ENCODE peak calls at places on chromosomes 2 and 18, in six cellular contexts. U is tibial artery, V is IMR-90, L is breast epithelium, E is suprapubic skin, R is heart right ventricle. Q is an unnamed sample.

GRCh38 chr2:172251231-172251630 is 148.5 kb upstream of the DLX2 start:
- DNase-seq in U (no peak), V (peak; percentile 72), L (no peak), E (no peak), R (no peak), Q (no peak)

GRCh38 chr2:70515938-70516337 is 37.7 kb downstream of the TGFA start:
- DNase-seq in U (no peak), V (no peak), L (no peak), E (no peak), R (no peak), Q (no peak)

GRCh38 chr18:3810271-3810670 is 360.3 kb downstream of the TGIF1 start:
- DNase-seq in U (no peak), V (no peak), L (no peak), E (no peak), R (no peak), Q (no peak)

GRCh38 chr2:228048838-228049490 is 132.5 kb downstream of the SPHKAP start:
- DNase-seq in U (no peak), V (peak; percentile 11), L (no peak), E (no peak), R (no peak), Q (no peak)

GRCh38 chr18:10474309-10474708 is 19.9 kb downstream of the APCDD1 start:
- DNase-seq in U (no peak), V (no peak), L (no peak), E (no peak), R (no peak), Q (no peak)

GRCh38 chr2:239259603-239260298 is 141.1 kb downstream of the HDAC4 start:
- DNase-seq in U (no peak), V (no peak), L (no peak), E (peak; percentile 61), R (no peak), Q (no peak)

GRCh38 chr18:1846640-1847039 is 724.7 kb downstream of the METTL4 start:
- DNase-seq in U (no peak), V (no peak), L (no peak), E (no peak), R (no peak), Q (no peak)

GRCh38 chr2:236853558-236853957 is 232.1 kb upstream of the COPS8 start:
- DNase-seq in U (no peak), V (no peak), L (no peak), E (no peak), R (peak; percentile 25), Q (no peak)

GRCh38 chr2:147224070-147224469 is 620.8 kb upstream of the ACVR2A start:
- DNase-seq in U (no peak), V (no peak), L (no peak), E (no peak), R (no peak), Q (no peak)

GRCh38 chr18:68033466-68033865 is 516.9 kb upstream of the DSEL start:
- DNase-seq in U (no peak), V (peak; percentile 7), L (no peak), E (no peak), R (no peak), Q (no peak)

GRCh38 chr2:188078544-188078943 is 213.1 kb upstream of the GULP1 start:
- DNase-seq in U (no peak), V (no peak), L (no peak), E (no peak), R (no peak), Q (no peak)

GRCh38 chr2:31277621-31278020 is 43.7 kb downstream of the EHD3 start:
- DNase-seq in U (no peak), V (no peak), L (no peak), E (no peak), R (no peak), Q (no peak)

GRCh38 chr2:69797836-69798465 is 31.5 kb upstream of the GMCL1 start:
- DNase-seq in U (no peak), V (no peak), L (no peak), E (no peak), R (no peak), Q (no peak)

GRCh38 chr18:78390348-78390929 is 589.2 kb upstream of the SALL3 start:
- DNase-seq in U (no peak), V (no peak), L (no peak), E (peak; percentile 66), R (no peak), Q (no peak)

GRCh38 chr2:217729426-217730058 is 273.3 kb downstream of the TNS1 start:
- DNase-seq in U (no peak), V (peak; percentile 13), L (peak; percentile 49), E (no peak), R (peak; percentile 46), Q (no peak)

GRCh38 chr2:3288455-3289163 is 89.0 kb downstream of the EIPR1 start:
- DNase-seq in U (peak; percentile 6), V (no peak), L (no peak), E (no peak), R (no peak), Q (no peak)

GRCh38 chr2:130827502-130828251 is 9.0 kb upstream of the ARHGEF4 start:
- DNase-seq in U (no peak), V (peak; percentile 68), L (no peak), E (no peak), R (no peak), Q (no peak)

GRCh38 chr2:130828461-130828860 is 8.3 kb upstream of the ARHGEF4 start:
- DNase-seq in U (no peak), V (no peak), L (no peak), E (no peak), R (no peak), Q (no peak)

GRCh38 chr2:130826419-130826818 is 10.3 kb upstream of the ARHGEF4 start:
- DNase-seq in U (no peak), V (no peak), L (no peak), E (no peak), R (no peak), Q (no peak)

GRCh38 chr2:130825972-130826253 is 10.8 kb upstream of the ARHGEF4 start:
- DNase-seq in U (no peak), V (no peak), L (no peak), E (no peak), R (no peak), Q (no peak)

DNA sequence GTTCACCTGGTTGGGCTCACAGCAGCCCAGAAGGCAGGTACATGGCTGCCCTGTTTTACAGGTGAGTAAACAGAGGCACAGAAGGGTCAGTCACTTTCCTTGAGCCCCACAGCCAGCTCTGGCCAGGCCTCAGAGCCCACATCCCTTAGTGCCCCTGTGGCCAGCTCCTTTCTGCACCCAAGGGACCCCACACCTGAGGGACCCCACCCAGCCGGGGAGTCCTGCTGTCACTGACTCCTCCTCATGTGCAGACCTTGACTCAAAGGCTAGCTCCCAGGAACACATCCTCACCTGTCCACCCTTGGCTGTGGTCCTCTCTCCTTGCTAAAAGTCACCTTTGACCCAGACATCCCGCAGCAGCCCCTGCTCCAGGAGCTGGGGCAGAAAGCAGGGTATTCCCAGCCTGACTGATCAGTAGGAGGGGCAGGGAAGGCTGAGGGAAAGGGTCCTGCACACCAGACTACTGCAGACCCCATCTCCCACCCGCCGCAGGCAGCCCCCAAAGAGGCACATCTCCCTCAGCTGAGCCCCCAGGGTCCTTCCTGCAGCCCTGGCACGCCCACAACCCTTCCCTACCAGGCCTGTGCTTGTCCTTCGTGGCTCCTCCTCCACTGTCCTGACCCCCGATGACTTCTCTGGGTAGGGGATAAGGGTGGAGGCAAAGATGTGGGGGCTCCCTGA is 9.8 kb upstream of the ARHGEF4 start:
- DNase-seq in U (no peak), V (no peak), L (no peak), E (no peak), R (no peak), Q (no peak)
- H3K9me3 ChIP-seq in U (no peaks in the 10 kb centered on the region), V (no peaks in the 10 kb centered on the region), L (no peaks in the 10 kb centered on the region), E (no peaks in the 10 kb centered on the region), R (no peaks in the 10 kb centered on the region), Q (no peaks in the 10 kb centered on the region)

DNA sequence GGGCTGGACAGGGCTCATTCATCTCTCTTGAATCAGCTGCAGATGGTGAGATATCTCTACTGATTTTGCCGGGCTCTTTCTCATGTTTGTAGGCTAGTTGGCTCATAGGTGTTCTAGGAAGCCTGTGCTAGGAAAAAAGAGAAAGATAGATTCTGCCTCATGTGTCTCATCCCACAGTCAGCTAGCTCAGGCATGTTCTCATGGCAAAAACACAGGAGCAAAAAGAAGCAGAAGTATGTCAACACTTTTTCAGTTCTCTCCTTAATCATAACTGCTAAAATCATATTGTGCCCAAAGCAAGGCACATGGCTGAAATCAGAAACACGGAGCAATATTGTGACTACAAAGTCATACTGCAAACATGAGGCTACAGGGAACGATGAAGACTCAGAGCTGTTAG is 572.0 kb upstream of the CNTNAP5 start:
- DNase-seq in U (no peak), V (no peak), L (no peak), E (no peak), R (no peak), Q (no peak)
- H3K9me3 ChIP-seq in U (no peaks in the 10 kb centered on the region), V (no peaks in the 10 kb centered on the region), L (no peaks in the 10 kb centered on the region), E (no peaks in the 10 kb centered on the region), R (no peaks in the 10 kb centered on the region), Q (no peaks in the 10 kb centered on the region)

GRCh38 chr2:240421396-240421795 is 14.1 kb upstream of the GPC1 start:
- DNase-seq in U (peak; percentile 3), V (no peak), L (no peak), E (no peak), R (no peak), Q (no peak)
- H3K9me3 ChIP-seq in U (peaks cover 15% of the 10 kb centered on the region), V (peaks cover 15% of the 10 kb centered on the region), L (peaks cover 9% of the 10 kb centered on the region), E (no peaks in the 10 kb centered on the region), R (peaks cover 17% of the 10 kb centered on the region), Q (no peaks in the 10 kb centered on the region)

GRCh38 chr2:113209869-113210305 is 36.1 kb downstream of the PSD4 start:
- DNase-seq in U (no peak), V (no peak), L (no peak), E (no peak), R (no peak), Q (no peak)

GRCh38 chr2:113208995-113209868 is 35.5 kb downstream of the PSD4 start:
- DNase-seq in U (no peak), V (peak; percentile 65), L (no peak), E (no peak), R (no peak), Q (no peak)

GRCh38 chr2:113203901-113204519 is 30.2 kb downstream of the PSD4 start:
- DNase-seq in U (peak; percentile 51), V (peak; percentile 68), L (no peak), E (no peak), R (peak; percentile 60), Q (peak; percentile 66)

GRCh38 chr2:113203217-113203530 is 29.4 kb downstream of the PSD4 start:
- DNase-seq in U (no peak), V (peak; percentile 59), L (no peak), E (no peak), R (no peak), Q (no peak)

DNA sequence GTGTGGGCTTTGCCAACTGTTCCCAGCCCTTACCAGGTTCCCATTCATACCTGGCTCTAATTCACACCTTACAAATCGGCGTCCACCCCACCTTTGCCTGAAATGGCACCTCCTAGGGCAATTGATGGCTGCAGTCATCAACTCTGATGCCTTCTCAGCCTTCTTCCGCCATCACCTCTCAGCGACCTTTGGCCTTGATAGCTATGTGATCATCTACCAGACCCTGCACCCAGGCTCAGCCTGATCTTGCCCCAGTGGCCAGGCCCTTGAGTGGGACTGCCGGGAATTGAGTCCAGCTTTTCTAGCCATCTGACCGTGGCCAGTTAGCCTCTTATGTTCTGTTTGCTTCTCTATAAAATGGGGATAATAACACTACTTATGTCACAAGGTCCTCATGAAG is 32.5 kb downstream of the PSD4 start:
- DNase-seq in U (no peak), V (no peak), L (no peak), E (no peak), R (no peak), Q (no peak)
- H3K9me3 ChIP-seq in U (no peaks in the 10 kb centered on the region), V (no peaks in the 10 kb centered on the region), L (no peaks in the 10 kb centered on the region), E (no peaks in the 10 kb centered on the region), R (no peaks in the 10 kb centered on the region), Q (no peaks in the 10 kb centered on the region)

Q was measured in T-helper 17 cell.